ENCODE peak calls at places on chromosome 19, in five cellular contexts. Q is suprapubic skin, X is endothelial cell of umbilical vein, S is transverse colon, A is stomach. H is an unnamed sample.

GRCh38 chr19:5691930-5692784 is 2.1 kb downstream of the RPL36 start:
- DNase-seq in Q (no peak), X (no peak), S (no peak), A (no peak), H (no peak)

GRCh38 chr19:47699360-47699917 is 13.8 kb upstream of the EHD2 start:
- DNase-seq in Q (no peak), X (peak), S (peak), A (peak), H (no peak)

GRCh38 chr19:47157455-47158321 is 27.1 kb downstream of the SAE1 start:
- DNase-seq in Q (peak), X (peak), S (peak), A (peak), H (no peak)

GRCh38 chr19:8144273-8144672 is 5.1 kb downstream of the FBN3 start:
- DNase-seq in Q (no peak), X (no peak), S (no peak), A (no peak), H (no peak)

GRCh38 chr19:31113250-31113685 is 236.0 kb downstream of the TSHZ3 start:
- DNase-seq in Q (no peak), X (no peak), S (no peak), A (no peak), H (no peak)

GRCh38 chr19:17747205-17748098 is 3.8 kb upstream of the FCHO1 start:
- DNase-seq in Q (peak), X (peak), S (peak), A (peak), H (peak)

GRCh38 chr19:46357846-46358583 is 11.1 kb downstream of the PPP5C start:
- DNase-seq in Q (peak), X (no peak), S (no peak), A (no peak), H (no peak)

GRCh38 chr19:43738780-43739211 is 16.0 kb downstream of the SMG9 start:
- DNase-seq in Q (no peak), X (no peak), S (peak), A (peak), H (no peak)

GRCh38 chr19:54141356-54141755 is 3.8 kb downstream of the CNOT3 start:
- DNase-seq in Q (no peak), X (no peak), S (no peak), A (no peak), H (no peak)

GRCh38 chr19:1430201-1430621 is 8.0 kb upstream of the RPS15 start:
- DNase-seq in Q (no peak), X (no peak), S (no peak), A (no peak), H (no peak)

GRCh38 chr19:33604651-33605050 is 17.1 kb upstream of the CHST8 start:
- DNase-seq in Q (no peak), X (no peak), S (no peak), A (peak), H (no peak)

GRCh38 chr19:57103573-57104277 is 16.1 kb upstream of the USP29 start:
- DNase-seq in Q (no peak), X (peak), S (peak), A (peak), H (no peak)

GRCh38 chr19:6226444-6227155 is 53.2 kb downstream of the MLLT1 start:
- DNase-seq in Q (no peak), X (no peak), S (no peak), A (no peak), H (no peak)

GRCh38 chr19:33522371-33522662 is 726 bp upstream of the PEPD start:
- DNase-seq in Q (no peak), X (no peak), S (no peak), A (no peak), H (no peak)

GRCh38 chr19:41166888-41167804 is 25.9 kb upstream of the CYP2S1 start:
- DNase-seq in Q (no peak), X (no peak), S (peak), A (peak), H (no peak)

GRCh38 chr19:41174297-41174928 is 18.6 kb upstream of the CYP2S1 start:
- DNase-seq in Q (no peak), X (no peak), S (peak), A (peak), H (no peak)

GRCh38 chr19:41175825-41176734 is 16.9 kb upstream of the CYP2S1 start:
- DNase-seq in Q (peak), X (no peak), S (peak), A (peak), H (no peak)

GRCh38 chr19:41172297-41173164 is 20.5 kb upstream of the CYP2S1 start:
- DNase-seq in Q (no peak), X (no peak), S (peak), A (peak), H (no peak)
- TF ChIP-seq POLR2AphosphoS5 in Q (no peak), X (no peak), S (no peak), A (no peak), H (no peak)

GRCh38 chr19:40686882-40687524 is 3.4 kb downstream of the NUMBL start:
- DNase-seq in Q (no peak), X (no peak), S (no peak), A (no peak), H (no peak)

GRCh38 chr19:40685016-40685526 is 5.4 kb downstream of the NUMBL start:
- DNase-seq in Q (no peak), X (no peak), S (no peak), A (no peak), H (no peak)

GRCh38 chr19:40687525-40688016 is 2.9 kb downstream of the NUMBL start:
- DNase-seq in Q (peak), X (no peak), S (peak), A (peak), H (peak)

GRCh38 chr19:40684280-40684679 is 6.2 kb downstream of the NUMBL start:
- DNase-seq in Q (no peak), X (no peak), S (no peak), A (no peak), H (no peak)

GRCh38 chr19:40685563-40685962 is 4.9 kb downstream of the NUMBL start:
- DNase-seq in Q (no peak), X (no peak), S (no peak), A (no peak), H (no peak)
- TF ChIP-seq POLR2AphosphoS5 in Q (no peak), X (no peak), S (no peak), A (no peak), H (no peak)

GRCh38 chr19:9565900-9566705 is 18.2 kb downstream of the ZNF121 start:
- DNase-seq in Q (no peak), X (no peak), S (no peak), A (no peak), H (no peak)
- TF ChIP-seq POLR2AphosphoS5 in Q (no peak), X (no peak), S (no peak), A (no peak), H (no peak)

DNA sequence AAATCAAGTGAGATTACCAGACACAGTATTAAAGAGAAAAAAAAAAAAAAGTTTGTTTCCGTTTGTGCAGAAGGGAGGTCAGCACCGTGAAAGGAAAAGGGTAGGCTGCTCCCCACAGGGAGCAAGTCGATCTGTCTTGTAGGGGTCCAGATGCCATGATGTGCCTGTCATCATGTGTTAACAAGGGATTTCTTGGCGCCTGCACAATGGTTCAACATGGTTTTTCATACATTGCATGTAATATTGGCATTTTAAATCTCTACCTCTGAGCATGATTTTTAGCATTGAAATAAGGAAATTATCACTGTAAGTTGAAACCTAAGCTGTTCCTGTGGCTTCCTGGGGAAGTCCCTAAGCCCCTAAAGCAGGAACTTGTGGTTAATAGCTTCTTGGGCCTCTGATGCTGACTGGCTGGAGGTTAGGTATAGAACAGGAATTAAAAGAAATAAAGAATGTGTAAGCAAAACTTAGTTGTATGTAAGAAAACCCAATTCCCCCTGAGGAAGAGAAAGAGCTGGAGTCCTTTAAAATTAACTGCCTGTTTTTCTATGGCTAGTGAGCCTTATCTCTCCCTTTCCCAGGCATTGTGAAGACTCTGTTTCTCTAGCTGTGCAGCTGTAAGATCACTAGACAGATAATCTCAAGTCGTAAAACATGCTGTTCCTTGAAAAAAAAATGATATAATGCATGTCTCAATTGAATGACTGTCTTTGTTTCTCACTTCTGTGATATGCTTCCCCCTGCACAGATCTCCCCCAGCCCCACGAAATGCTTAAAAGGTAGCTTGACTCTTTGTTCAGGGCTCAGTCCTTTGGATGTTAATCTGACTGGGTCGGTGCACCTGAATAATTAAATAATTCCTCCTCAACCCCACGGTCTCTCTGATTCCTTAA is 7.4 kb upstream of the FCGBP start:
- DNase-seq in Q (no peak), X (peak), S (peak), A (peak), H (peak)
- TF ChIP-seq POLR2AphosphoS5 in Q (no peak), X (no peak), S (no peak), A (no peak), H (no peak)

DNA sequence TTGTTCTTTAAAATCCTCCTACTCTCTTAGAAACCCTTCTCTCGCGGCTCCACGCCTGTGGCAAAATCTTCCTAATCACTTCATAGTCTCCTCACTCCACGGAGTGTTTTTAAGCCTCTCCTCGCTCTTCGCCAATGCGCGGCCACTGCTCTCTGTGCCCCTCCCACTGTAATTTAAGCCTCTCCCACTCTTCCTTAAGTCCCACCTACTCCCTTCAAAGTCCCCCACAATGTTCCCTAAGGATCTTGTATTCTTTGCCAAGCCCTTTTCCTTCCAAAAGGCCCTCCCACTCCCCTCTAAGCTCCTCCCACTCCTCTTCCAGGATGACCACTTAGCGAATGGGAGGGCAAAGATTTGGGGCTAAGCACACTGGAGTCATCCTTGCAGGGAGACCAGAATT is 1.3 kb downstream of the FIZ1 start:
- DNase-seq in Q (no peak), X (no peak), S (no peak), A (no peak), H (no peak)
- TF ChIP-seq POLR2AphosphoS5 in Q (no peak), X (no peak), S (no peak), A (no peak), H (no peak)

DNA sequence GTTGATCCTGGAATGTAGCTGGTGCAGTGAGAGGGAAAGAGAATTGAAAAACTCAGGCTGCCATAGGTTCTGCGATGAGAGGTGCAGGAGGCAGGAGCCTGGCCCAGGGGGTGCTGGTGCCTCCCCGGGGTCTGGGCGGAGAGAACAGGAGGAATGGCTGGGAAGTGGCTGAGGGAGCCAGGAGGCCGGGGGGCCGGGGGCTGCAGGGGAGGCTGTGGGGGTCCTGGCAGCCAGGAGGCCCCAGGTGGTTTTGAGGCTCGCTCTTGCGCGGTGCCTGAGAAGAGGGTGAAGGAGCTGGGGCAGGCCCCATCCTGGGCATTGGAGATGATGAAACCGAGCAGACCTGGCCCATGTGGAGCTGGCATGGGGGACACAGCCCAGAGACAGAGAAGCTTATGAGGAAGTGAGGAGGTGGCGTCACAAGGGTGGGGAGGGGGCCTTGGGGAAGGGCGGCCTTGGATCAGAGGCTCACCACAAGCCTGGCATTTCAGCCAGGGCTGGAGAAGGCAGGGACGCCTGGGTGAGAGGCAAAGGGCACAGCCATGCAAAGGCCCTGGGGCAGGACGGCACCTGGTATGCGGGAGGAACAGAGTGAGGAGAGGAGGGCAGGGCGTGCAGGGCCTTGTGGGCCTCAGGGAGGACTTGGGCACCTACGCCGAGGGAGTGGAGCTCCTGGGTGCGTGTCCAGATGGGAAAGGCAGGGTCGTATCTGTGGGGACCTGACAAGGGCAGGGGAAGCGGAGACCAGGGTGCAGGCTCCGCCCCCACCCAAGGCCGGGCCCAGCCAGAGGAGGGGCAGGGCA is 1.3 kb upstream of the TEKTIP1 start:
- DNase-seq in Q (peak), X (no peak), S (no peak), A (no peak), H (no peak)
- TF ChIP-seq POLR2AphosphoS5 in Q (no peak), X (no peak), S (no peak), A (no peak), H (peak)

H was measured in esophagus muscularis mucosa.